ENCODE peak calls at places on chromosomes 11 and 22, in six cellular contexts. A is brain microvascular endothelial cell, G is MG63, U is lower lobe of right lung, C is HFF-Myc, H is neural progenitor cell. I is an unnamed sample.

GRCh38 chr11:1931791-1932480 is 12.4 kb downstream of the TNNT3 start:
- DNase-seq in A (no peak), G (no peak), U (no peak), C (no peak), H (no peak), I (no peak)

GRCh38 chr11:2789791-2790580 is 90.2 kb upstream of the KCNQ1OT1 start:
- DNase-seq in A (no peak), G (no peak), U (peak; percentile 27), C (no peak), H (no peak), I (no peak)

GRCh38 chr11:61716478-61717285 is 35.8 kb upstream of the MYRF start:
- DNase-seq in A (no peak), G (no peak), U (no peak), C (no peak), H (no peak), I (no peak)

GRCh38 chr11:24588075-24588474 is 91.2 kb downstream of the LUZP2 start:
- DNase-seq in A (no peak), G (no peak), U (no peak), C (no peak), H (no peak), I (peak; percentile 27)

GRCh38 chr11:27471067-27471587 is 1.5 kb downstream of the LGR4 start:
- DNase-seq in A (no peak), G (no peak), U (no peak), C (no peak), H (peak; percentile 26), I (no peak)

GRCh38 chr11:66981976-66982578 is 7.0 kb downstream of the C11orf86 start:
- DNase-seq in A (peak; percentile 92), G (peak; percentile 92), U (peak; percentile 85), C (peak; percentile 93), H (no peak), I (no peak)

GRCh38 chr11:99505319-99505718 is 484.6 kb downstream of the CNTN5 start:
- DNase-seq in A (peak; percentile 25), G (no peak), U (no peak), C (no peak), H (no peak), I (peak; percentile 92)

GRCh38 chr11:34624069-34624468 is 3.2 kb downstream of the EHF start:
- DNase-seq in A (no peak), G (peak; percentile 72), U (peak; percentile 71), C (no peak), H (no peak), I (no peak)

GRCh38 chr11:102109896-102110760 is at the start of gene YAP1:
- DNase-seq in A (peak; percentile 87), G (peak; percentile 98), U (peak; percentile 90), C (peak; percentile 58), H (peak; percentile 95), I (peak; percentile 62)

GRCh38 chr22:36510966-36511881 is 4.4 kb upstream of the FOXRED2 start:
- DNase-seq in A (peak; percentile 51), G (peak; percentile 14), U (no peak), C (no peak), H (peak; percentile 74), I (no peak)

GRCh38 chr11:14764899-14765527 is 121.4 kb downstream of the PDE3B start:
- DNase-seq in A (peak; percentile 31), G (no peak), U (no peak), C (no peak), H (no peak), I (peak; percentile 73)

GRCh38 chr11:14764213-14764898 is 120.8 kb downstream of the PDE3B start:
- DNase-seq in A (no peak), G (no peak), U (no peak), C (no peak), H (no peak), I (no peak)

GRCh38 chr11:14773755-14774154 is 118.3 kb downstream of the CYP2R1 start:
- DNase-seq in A (no peak), G (no peak), U (no peak), C (no peak), H (peak; percentile 36), I (no peak)

GRCh38 chr11:14774738-14775137 is 117.3 kb downstream of the CYP2R1 start:
- DNase-seq in A (no peak), G (no peak), U (no peak), C (no peak), H (no peak), I (no peak)

GRCh38 chr11:14768789-14769188 is 123.2 kb downstream of the CYP2R1 start:
- DNase-seq in A (no peak), G (no peak), U (no peak), C (no peak), H (no peak), I (no peak)
- H3K4me3 ChIP-seq in A (no peak overlapping the region), G (no peak overlapping the region), U (no peak overlapping the region), C (no peak overlapping the region), H (no peak overlapping the region), I (no peak overlapping the region)

GRCh38 chr11:118528511-118528910 is 1.2 kb downstream of the TTC36 start:
- DNase-seq in A (no peak), G (no peak), U (no peak), C (no peak), H (no peak), I (no peak)

GRCh38 chr11:118530683-118531596 is at the start of gene TMEM25:
- DNase-seq in A (peak; percentile 40), G (peak; percentile 30), U (peak; percentile 75), C (no peak), H (peak; percentile 87), I (no peak)

GRCh38 chr11:118530180-118530682 is 761 bp upstream of the TMEM25 start:
- DNase-seq in A (no peak), G (no peak), U (no peak), C (no peak), H (no peak), I (no peak)

GRCh38 chr11:118531597-118532084 is 649 bp downstream of the TMEM25 start:
- DNase-seq in A (no peak), G (no peak), U (no peak), C (no peak), H (no peak), I (no peak)

DNA sequence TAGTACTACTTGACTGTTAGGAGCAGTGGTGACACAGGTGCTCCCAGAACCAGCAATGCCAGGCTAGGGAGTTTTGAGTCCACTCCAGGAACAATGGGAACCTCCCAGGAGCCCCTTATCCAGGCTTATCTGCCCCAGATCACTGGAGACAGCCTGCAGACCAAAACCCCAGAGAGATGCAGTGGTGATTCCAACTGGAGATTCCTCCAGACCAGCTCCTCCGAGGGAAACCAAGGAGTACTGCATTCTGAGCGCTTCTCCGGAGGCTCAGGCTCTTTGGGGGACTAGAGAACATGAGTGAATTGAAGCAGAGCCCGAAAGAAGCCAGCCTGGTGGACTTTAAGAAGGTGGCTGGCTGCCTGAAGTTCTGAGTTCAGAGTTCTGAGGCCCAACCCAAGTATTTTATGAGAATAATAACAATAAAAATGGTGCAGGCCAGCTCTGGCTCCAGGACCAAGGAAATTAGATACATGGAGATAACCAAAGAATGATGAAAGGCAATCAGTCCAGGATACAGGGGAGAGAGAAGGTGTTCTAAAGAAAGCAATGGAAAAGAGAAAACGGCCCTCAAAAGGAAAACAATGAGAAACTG is 1.3 kb upstream of the TMEM25 start:
- DNase-seq in A (no peak), G (no peak), U (no peak), C (no peak), H (peak; percentile 29), I (no peak)
- H3K4me3 ChIP-seq in A (no peak overlapping the region), G (no peak overlapping the region), U (peak overlapping the region; percentile 93), C (peak overlapping the region; percentile 63), H (peak overlapping the region; percentile 94), I (peak overlapping the region; percentile 88)

GRCh38 chr22:21457023-21457787 is 10.0 kb upstream of the TMEM191C start:
- DNase-seq in A (no peak), G (no peak), U (peak; percentile 47), C (no peak), H (peak; percentile 3), I (no peak)
- H3K4me3 ChIP-seq in A (no peak overlapping the region), G (no peak overlapping the region), U (no peak overlapping the region), C (no peak overlapping the region), H (no peak overlapping the region), I (no peak overlapping the region)

DNA sequence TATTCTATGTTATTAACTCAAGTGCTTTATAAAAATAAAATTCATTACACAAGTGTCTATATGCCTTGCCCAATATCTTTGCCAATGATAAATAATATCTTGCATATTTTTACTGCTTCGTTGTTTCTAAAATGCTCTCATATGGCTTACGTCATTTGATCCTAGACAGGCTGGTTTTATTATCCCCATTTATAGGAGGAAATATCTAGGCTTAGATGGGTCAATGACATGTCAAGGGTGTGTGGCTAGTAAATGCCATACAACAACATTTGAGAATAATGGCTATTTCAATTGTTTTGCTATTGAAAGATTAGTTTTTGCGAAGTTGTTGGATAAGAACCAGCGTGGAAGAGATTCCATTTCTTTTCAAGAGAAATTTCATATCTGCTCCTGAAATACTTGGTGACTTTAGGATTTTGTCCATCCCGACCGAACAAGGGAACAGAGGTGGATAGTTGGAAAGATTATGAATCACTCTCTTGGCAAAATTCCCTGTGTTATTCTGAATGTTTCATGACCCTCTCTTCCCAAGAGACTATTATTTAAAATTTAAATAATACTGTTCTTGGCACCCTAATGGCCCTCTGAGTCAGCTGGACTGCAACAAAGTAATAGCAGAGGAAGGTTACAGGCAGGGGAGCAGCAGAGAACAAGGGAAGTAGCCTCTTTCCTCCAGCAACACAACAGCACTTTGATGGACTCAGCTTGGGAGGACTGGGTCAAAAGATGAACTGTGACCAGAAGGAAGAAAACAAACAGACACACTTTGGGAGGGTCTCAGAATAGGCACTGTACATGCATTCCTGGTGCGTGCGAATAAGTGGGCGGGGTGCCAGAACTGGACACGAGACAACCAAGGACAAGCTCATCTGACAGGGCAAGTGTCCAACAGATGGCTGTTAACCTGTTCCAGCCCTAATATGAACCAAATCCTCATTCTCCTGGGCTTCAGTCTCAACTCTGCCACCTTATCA is 94.5 kb downstream of the ME3 start:
- DNase-seq in A (peak; percentile 89), G (peak; percentile 77), U (peak; percentile 53), C (peak; percentile 62), H (no peak), I (peak; percentile 66)
- H3K4me3 ChIP-seq in A (no peak overlapping the region), G (no peak overlapping the region), U (no peak overlapping the region), C (no peak overlapping the region), H (no peak overlapping the region), I (no peak overlapping the region)

GRCh38 chr22:49721211-49721763 is 106.4 kb downstream of the BRD1 start:
- DNase-seq in A (no peak), G (no peak), U (no peak), C (no peak), H (no peak), I (no peak)
- H3K4me3 ChIP-seq in A (no peak overlapping the region), G (no peak overlapping the region), U (no peak overlapping the region), C (no peak overlapping the region), H (no peak overlapping the region), I (no peak overlapping the region)

GRCh38 chr11:117423046-117423575 is 95.5 kb downstream of the CEP164 start:
- DNase-seq in A (no peak), G (no peak), U (no peak), C (no peak), H (no peak), I (no peak)
- H3K4me3 ChIP-seq in A (no peak overlapping the region), G (no peak overlapping the region), U (no peak overlapping the region), C (no peak overlapping the region), H (no peak overlapping the region), I (no peak overlapping the region)

DNA sequence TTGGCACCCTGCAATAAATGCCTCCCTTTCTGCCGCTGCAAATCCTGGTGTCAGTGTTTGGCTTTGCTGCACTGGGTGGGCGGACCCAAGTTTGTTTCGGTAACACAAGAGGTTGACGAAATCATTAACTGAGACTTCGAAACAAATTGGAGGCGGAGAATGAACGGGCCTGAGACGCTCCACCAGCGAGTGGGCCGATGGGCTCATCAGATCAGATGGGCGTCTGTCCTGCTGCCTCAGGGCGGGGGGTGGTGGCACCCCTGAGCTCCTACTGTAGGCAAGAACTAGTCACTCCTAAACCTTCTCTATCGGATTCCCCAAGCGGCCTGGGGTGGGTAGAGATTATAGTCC is 918 bp upstream of the CAPN5 start:
- DNase-seq in A (peak; percentile 15), G (no peak), U (peak; percentile 61), C (no peak), H (peak; percentile 48), I (no peak)
- H3K4me3 ChIP-seq in A (peak overlapping the region; percentile 67), G (peak overlapping the region; percentile 61), U (peak overlapping the region; percentile 85), C (peak overlapping the region; percentile 50), H (peak overlapping the region; percentile 75), I (peak overlapping the region; percentile 60)

GRCh38 chr11:370087-370941 is 1.0 kb downstream of the B4GALNT4 start:
- DNase-seq in A (no peak), G (no peak), U (peak; percentile 28), C (no peak), H (peak; percentile 82), I (no peak)
- H3K4me3 ChIP-seq in A (peak overlapping the region; percentile 27), G (peak overlapping the region; percentile 53), U (no peak overlapping the region), C (peak overlapping the region; percentile 56), H (peak overlapping the region; percentile 81), I (peak overlapping the region; percentile 40)